ENCODE peak calls at places on chromosome 14, in ten cellular contexts. R is OCI-LY7; Y is thoracic aorta; K is CD8-positive, alpha-beta T cell; H is cardiac muscle cell; Q is tibial nerve; S is CD4-positive, CD25-positive, alpha-beta regulatory T cell; G is SK-N-SH; N is A549; I is mesendoderm. T is an unnamed sample.
A peak's percentile ranks its signal among the peaks of the same experiment; 100 is the strongest.

GRCh38 chr14:65255583-65256443 is 153.5 kb upstream of the MAX start:
- DNase-seq in R (peak; percentile 77), Y (no peak), K (peak; percentile 35), H (no peak), Q (no peak), S (no peak), G (peak; percentile 40), N (no peak), I (peak; percentile 98), T (no peak)

GRCh38 chr14:79825046-79825521 is 386.2 kb downstream of the DIO2 start:
- DNase-seq in R (no peak), Y (no peak), K (no peak), H (peak; percentile 77), Q (peak; percentile 59), S (no peak), G (no peak), N (no peak), I (peak; percentile 3), T (no peak)

GRCh38 chr14:103141117-103141796 is 18.0 kb downstream of the TNFAIP2 start:
- DNase-seq in R (peak; percentile 91), Y (no peak), K (no peak), H (peak; percentile 63), Q (no peak), S (no peak), G (peak; percentile 63), N (peak; percentile 71), I (peak; percentile 87), T (no peak)

GRCh38 chr14:95164506-95164905 is 7.2 kb upstream of the DICER1 start:
- DNase-seq in R (no peak), Y (no peak), K (no peak), H (no peak), Q (no peak), S (no peak), G (no peak), N (no peak), I (no peak), T (no peak)

GRCh38 chr14:95313707-95314106 is 6.0 kb downstream of the CLMN start:
- DNase-seq in R (no peak), Y (no peak), K (no peak), H (peak; percentile 89), Q (peak; percentile 74), S (no peak), G (no peak), N (peak; percentile 51), I (no peak), T (peak; percentile 83)

GRCh38 chr14:63203618-63204406 is 431 bp upstream of the RHOJ start:
- DNase-seq in R (no peak), Y (peak; percentile 40), K (no peak), H (peak; percentile 99), Q (peak; percentile 88), S (no peak), G (peak; percentile 34), N (no peak), I (peak; percentile 92), T (peak; percentile 91)

GRCh38 chr14:23941230-23941629 is 12.3 kb upstream of the DHRS4 start:
- DNase-seq in R (no peak), Y (no peak), K (no peak), H (no peak), Q (no peak), S (no peak), G (no peak), N (no peak), I (no peak), T (no peak)

GRCh38 chr14:22553445-22553844 is 35.6 kb downstream of the DAD1 start:
- DNase-seq in R (no peak), Y (no peak), K (peak; percentile 19), H (no peak), Q (no peak), S (no peak), G (no peak), N (no peak), I (no peak), T (no peak)

GRCh38 chr14:32081901-32082300 is 4.8 kb downstream of the ARHGAP5 start:
- DNase-seq in R (no peak), Y (no peak), K (no peak), H (no peak), Q (no peak), S (no peak), G (no peak), N (no peak), I (peak; percentile 29), T (no peak)

GRCh38 chr14:89340200-89340667 is 76.8 kb downstream of the FOXN3 start:
- DNase-seq in R (no peak), Y (no peak), K (no peak), H (peak; percentile 71), Q (no peak), S (no peak), G (no peak), N (no peak), I (no peak), T (no peak)

GRCh38 chr14:89339158-89339557 is 77.9 kb downstream of the FOXN3 start:
- DNase-seq in R (no peak), Y (no peak), K (no peak), H (no peak), Q (no peak), S (no peak), G (no peak), N (no peak), I (no peak), T (no peak)

GRCh38 chr14:89339579-89339978 is 77.5 kb downstream of the FOXN3 start:
- DNase-seq in R (no peak), Y (no peak), K (no peak), H (no peak), Q (no peak), S (no peak), G (no peak), N (no peak), I (no peak), T (no peak)

GRCh38 chr14:89342049-89342448 is 75.0 kb downstream of the FOXN3 start:
- DNase-seq in R (no peak), Y (no peak), K (no peak), H (no peak), Q (no peak), S (no peak), G (no peak), N (no peak), I (peak; percentile 81), T (no peak)

GRCh38 chr14:89340782-89341181 is 76.3 kb downstream of the FOXN3 start:
- DNase-seq in R (no peak), Y (no peak), K (no peak), H (no peak), Q (no peak), S (no peak), G (no peak), N (no peak), I (no peak), T (no peak)
- H3K4me1 ChIP-seq in R (peaks cover 56% of the 10 kb centered on the region), Y (peaks cover 23% of the 10 kb centered on the region), K (peaks cover 4% of the 10 kb centered on the region), H (peaks cover 9% of the 10 kb centered on the region), Q (peaks cover 30% of the 10 kb centered on the region), S (peaks cover 4% of the 10 kb centered on the region), G (no peaks in the 10 kb centered on the region), N (peaks cover 10% of the 10 kb centered on the region), I (peaks cover 22% of the 10 kb centered on the region), T (peaks cover 27% of the 10 kb centered on the region)

GRCh38 chr14:77185093-77185465 is 3.5 kb downstream of the TMEM63C start:
- DNase-seq in R (no peak), Y (no peak), K (no peak), H (no peak), Q (no peak), S (no peak), G (no peak), N (no peak), I (no peak), T (no peak)
- H3K27ac ChIP-seq in R (no peak overlapping the region), Y (no peak overlapping the region), K (no peak overlapping the region), H (no peak overlapping the region), Q (no peak overlapping the region), S (no peak overlapping the region), G (no peak overlapping the region), N (no peak overlapping the region), I (no peak overlapping the region), T (no peak overlapping the region)

DNA sequence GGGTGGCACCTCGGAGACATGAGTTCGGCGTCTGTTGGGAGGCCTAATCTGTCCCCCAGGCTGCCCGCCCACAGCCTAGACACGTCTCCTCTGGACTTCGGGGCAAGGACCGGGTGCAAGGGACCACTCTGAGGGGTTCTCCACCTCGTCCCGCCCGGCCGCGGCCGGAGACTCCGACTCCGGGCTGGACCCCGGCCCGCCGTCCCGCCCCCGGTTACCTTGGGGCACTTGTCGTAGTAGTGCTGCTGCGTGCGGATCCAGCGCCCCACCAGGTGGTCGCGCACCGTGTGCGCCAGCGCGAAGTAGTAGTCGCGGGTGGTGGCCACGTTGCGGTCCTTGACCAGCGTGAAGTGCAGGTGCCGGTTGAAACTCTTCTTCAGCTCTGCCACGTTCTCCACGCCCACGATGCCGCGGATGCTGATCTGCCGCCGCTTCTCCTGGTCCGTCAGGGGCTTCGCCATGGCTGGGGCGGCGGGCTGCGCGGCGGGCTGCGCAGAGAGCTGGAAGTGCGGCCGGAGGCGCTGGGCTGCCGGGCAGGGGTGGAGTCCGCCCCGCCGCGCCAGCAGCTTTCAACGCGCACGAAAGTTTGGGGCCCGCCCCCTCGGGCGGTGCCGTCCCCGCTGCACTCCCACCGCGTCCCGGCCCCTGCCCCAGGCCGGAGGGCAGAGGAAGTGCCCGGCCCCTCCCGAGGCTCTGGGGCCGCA is at the start of gene PYGL:
- DNase-seq in R (peak; percentile 50), Y (peak; percentile 18), K (no peak), H (peak; percentile 83), Q (peak; percentile 47), S (no peak), G (peak; percentile 84), N (peak; percentile 65), I (peak; percentile 82), T (no peak)
- H3K4me3 ChIP-seq in R (peak within 1 kb of the TSS; percentile 68), Y (peak within 1 kb of the TSS; percentile 96), K (peak within 1 kb of the TSS; percentile 74), H (peak within 1 kb of the TSS; percentile 44), Q (peak within 1 kb of the TSS; percentile 79), S (no peak within 1 kb of the TSS), G (peak within 1 kb of the TSS; percentile 74), N (peak within 1 kb of the TSS; percentile 90), I (peak within 1 kb of the TSS; percentile 73), T (peak within 1 kb of the TSS; percentile 84)

GRCh38 chr14:50403433-50403832 is 6.8 kb upstream of the CDKL1 start:
- DNase-seq in R (no peak), Y (no peak), K (no peak), H (peak; percentile 48), Q (no peak), S (no peak), G (no peak), N (no peak), I (no peak), T (no peak)

GRCh38 chr14:50399251-50400032 is 2.8 kb upstream of the CDKL1 start:
- DNase-seq in R (no peak), Y (peak; percentile 16), K (no peak), H (peak; percentile 26), Q (peak; percentile 40), S (no peak), G (no peak), N (peak; percentile 22), I (no peak), T (peak; percentile 70)

GRCh38 chr14:50402965-50403364 is 6.3 kb upstream of the CDKL1 start:
- DNase-seq in R (no peak), Y (no peak), K (no peak), H (no peak), Q (no peak), S (no peak), G (no peak), N (no peak), I (no peak), T (no peak)

GRCh38 chr14:50397461-50398196 is 948 bp upstream of the CDKL1 start:
- DNase-seq in R (no peak), Y (no peak), K (no peak), H (no peak), Q (peak; percentile 13), S (no peak), G (peak; percentile 41), N (peak; percentile 39), I (no peak), T (peak; percentile 64)

DNA sequence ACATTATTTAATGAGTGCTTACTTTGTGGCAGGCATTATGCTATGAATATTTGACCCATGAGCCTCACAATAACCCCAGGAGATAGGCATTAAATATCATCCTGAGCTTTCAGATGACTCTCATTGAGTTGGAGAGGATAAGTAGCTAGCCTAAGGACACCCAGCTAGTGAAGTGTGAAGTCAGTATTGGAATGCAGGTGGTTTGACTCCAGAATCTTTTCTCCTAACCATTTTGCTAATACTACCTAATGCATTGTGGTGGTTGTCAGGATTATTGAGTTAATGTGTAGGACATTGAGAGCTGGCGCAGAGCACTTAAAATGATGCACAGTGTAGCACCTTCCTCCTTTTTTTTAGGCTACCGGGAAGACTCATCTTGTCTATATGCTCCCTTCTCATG is 3.8 kb upstream of the CDKL1 start:
- DNase-seq in R (no peak), Y (no peak), K (no peak), H (no peak), Q (no peak), S (no peak), G (no peak), N (no peak), I (no peak), T (no peak)
- H3K4me1 ChIP-seq in R (peaks cover 12% of the 10 kb centered on the region), Y (peaks cover 3% of the 10 kb centered on the region), K (peaks cover 6% of the 10 kb centered on the region), H (peaks cover 4% of the 10 kb centered on the region), Q (peaks cover 22% of the 10 kb centered on the region), S (peaks cover 12% of the 10 kb centered on the region), G (peaks cover under 1% of the 10 kb centered on the region), N (peaks cover 14% of the 10 kb centered on the region), I (peaks cover 4% of the 10 kb centered on the region), T (no peaks in the 10 kb centered on the region)

T was measured in ascending aorta.